ENCODE peak calls at places on chromosomes 16 and 17, in four cellular contexts. C is skeletal muscle cell; Z is lower leg skin; I is CD4-positive, alpha-beta T cell. M is an unnamed sample.

GRCh38 chr16:23837553-23838308 is 1.9 kb downstream of the PRKCB start:
- DNase-seq in C (no peak), Z (no peak), I (no peak), M (no peak)

GRCh38 chr17:18167421-18167820 is 16.2 kb upstream of the ALKBH5 start:
- DNase-seq in C (no peak), Z (no peak), I (no peak), M (no peak)

GRCh38 chr17:64213995-64214507 is 49.0 kb downstream of the TEX2 start:
- DNase-seq in C (no peak), Z (no peak), I (no peak), M (no peak)

GRCh38 chr17:31654936-31655335 is 204.1 kb downstream of the COPRS start:
- DNase-seq in C (no peak), Z (peak), I (no peak), M (no peak)

GRCh38 chr16:50102046-50102756 is 36.4 kb downstream of the HEATR3 start:
- DNase-seq in C (peak), Z (no peak), I (no peak), M (peak)

GRCh38 chr17:65446838-65447526 is 114.5 kb downstream of the AXIN2 start:
- DNase-seq in C (no peak), Z (peak), I (no peak), M (no peak)

GRCh38 chr17:80346498-80347275 is 68.3 kb upstream of the ENDOV start:
- DNase-seq in C (no peak), Z (no peak), I (no peak), M (no peak)

GRCh38 chr17:6276711-6277110 is 158.2 kb downstream of the AIPL1 start:
- DNase-seq in C (no peak), Z (no peak), I (no peak), M (no peak)

GRCh38 chr16:723695-724094 is 2.5 kb downstream of the CCDC78 start:
- DNase-seq in C (no peak), Z (no peak), I (no peak), M (no peak)

GRCh38 chr17:66398059-66398458 is 95.6 kb downstream of the PRKCA start:
- DNase-seq in C (no peak), Z (no peak), I (no peak), M (no peak)

GRCh38 chr17:42387663-42388380 is 420 bp downstream of the STAT3 start:
- DNase-seq in C (no peak), Z (peak), I (peak), M (no peak)

GRCh38 chr16:86044241-86044671 is 145.3 kb downstream of the IRF8 start:
- DNase-seq in C (no peak), Z (no peak), I (peak), M (no peak)

GRCh38 chr17:31499771-31500554 is 108.5 kb downstream of the RAB11FIP4 start:
- DNase-seq in C (peak), Z (no peak), I (no peak), M (no peak)

GRCh38 chr16:23670137-23670776 is 8.4 kb upstream of the PLK1 start:
- DNase-seq in C (peak), Z (no peak), I (no peak), M (peak)

GRCh38 chr17:51087072-51087757 is 33.5 kb downstream of the SPAG9 start:
- DNase-seq in C (no peak), Z (no peak), I (no peak), M (no peak)

GRCh38 chr17:62703776-62704380 is 76.4 kb downstream of the MRC2 start:
- DNase-seq in C (no peak), Z (peak), I (peak), M (no peak)

GRCh38 chr17:4980644-4981216 is 6.7 kb downstream of the CAMTA2 start:
- DNase-seq in C (no peak), Z (no peak), I (peak), M (no peak)

GRCh38 chr17:64457156-64457555 is 8.2 kb downstream of the MILR1 start:
- DNase-seq in C (no peak), Z (no peak), I (no peak), M (no peak)

M was measured in AG09309.